ENCODE peak calls at places on chromosomes 16 and 17, in ten cellular contexts. Y, T, U, L, P, K, B, C, X and O are unnamed samples.

GRCh38 chr17:27959382-27959709 is 66.2 kb upstream of the LYRM9 start:
- DNase-seq in C (no peak), Y (no peak), U (no peak), T (no peak), L (no peak), P (no peak), B (no peak), K (no peak), X (no peak), O (no peak)

GRCh38 chr16:68229431-68230175 is 6.3 kb downstream of the ESRP2 start:
- DNase-seq in X (peak; percentile 29), K (peak; percentile 63), T (no peak), L (no peak), Y (peak; percentile 88), C (no peak), P (peak; percentile 62), B (peak; percentile 65), U (peak; percentile 51), O (no peak)

GRCh38 chr17:35731239-35731931 is at the start of gene RASL10B:
- DNase-seq in K (peak; percentile 71), Y (peak; percentile 98), T (no peak), L (peak; percentile 60), P (peak; percentile 79), C (peak; percentile 65), B (peak; percentile 86), U (peak; percentile 90), X (no peak), O (no peak)

GRCh38 chr16:8127096-8127495 is 463.2 kb downstream of the TMEM114 start:
- DNase-seq in Y (no peak), L (no peak), K (no peak), C (no peak), B (no peak), T (no peak), U (no peak), X (no peak), P (no peak), O (no peak)

GRCh38 chr16:54286067-54286329 is 589 bp downstream of the IRX3 start:
- DNase-seq in P (no peak), Y (no peak), C (no peak), L (no peak), T (no peak), X (no peak), U (no peak), B (no peak), K (no peak), O (no peak)

GRCh38 chr17:61223725-61224124 is 175.9 kb upstream of the TBX2 start:
- DNase-seq in T (no peak), U (no peak), X (no peak), Y (no peak), K (no peak), B (no peak), L (no peak), C (no peak), P (no peak), O (no peak)

GRCh38 chr17:70622382-70623260 is 453.3 kb downstream of the KCNJ2 start:
- DNase-seq in B (no peak), C (peak; percentile 37), L (no peak), T (no peak), K (peak; percentile 41), P (no peak), X (no peak), Y (peak; percentile 17), U (no peak), O (no peak)

GRCh38 chr17:75734674-75735294 is 13.5 kb downstream of the ITGB4 start:
- DNase-seq in C (no peak), T (no peak), P (no peak), X (no peak), L (no peak), Y (no peak), B (no peak), K (no peak), U (no peak), O (no peak)

GRCh38 chr16:23520500-23520899 is 10.2 kb upstream of the GGA2 start:
- DNase-seq in K (no peak), Y (no peak), U (no peak), B (no peak), X (no peak), P (no peak), C (no peak), L (no peak), T (no peak), O (no peak)

GRCh38 chr16:80899804-80900592 is 95.6 kb upstream of the CDYL2 start:
- DNase-seq in Y (peak; percentile 96), B (peak; percentile 96), U (peak; percentile 93), X (peak; percentile 71), P (no peak), L (peak; percentile 88), K (no peak), C (peak; percentile 87), T (peak; percentile 96), O (no peak)

GRCh38 chr16:31350275-31351005 is 4.5 kb upstream of the ITGAX start:
- DNase-seq in T (no peak), C (no peak), B (no peak), P (no peak), U (peak; percentile 43), Y (peak; percentile 58), K (peak; percentile 34), X (no peak), L (peak; percentile 69), O (no peak)

GRCh38 chr16:2152695-2153506 is 2.7 kb upstream of the TRAF7 start:
- DNase-seq in K (no peak), B (no peak), P (no peak), Y (peak; percentile 90), L (no peak), T (no peak), C (no peak), X (no peak), U (peak; percentile 79), O (no peak)
- TF ChIP-seq CTCF in K (peak; percentile 26), B (no peak), P (no peak), Y (no peak), L (no peak), T (no peak), C (no peak), X (no peak), U (no peak), O (no peak)

GRCh38 chr17:8264320-8264719 is 15.2 kb downstream of the PFAS start:
- DNase-seq in P (no peak), X (no peak), L (no peak), B (no peak), K (no peak), Y (peak; percentile 9), U (peak; percentile 49), C (no peak), T (no peak), O (no peak)

GRCh38 chr17:8264836-8265542 is 15.9 kb downstream of the PFAS start:
- DNase-seq in B (no peak), T (no peak), Y (no peak), X (no peak), L (no peak), U (peak; percentile 59), P (no peak), K (no peak), C (no peak), O (no peak)

GRCh38 chr17:8266648-8267479 is 17.8 kb downstream of the PFAS start:
- DNase-seq in B (no peak), K (no peak), L (no peak), T (no peak), P (no peak), U (peak; percentile 72), Y (peak; percentile 82), X (no peak), C (no peak), O (no peak)

GRCh38 chr17:8268550-8269298 is 19.6 kb downstream of the PFAS start:
- DNase-seq in U (no peak), B (no peak), Y (peak; percentile 39), K (no peak), T (no peak), L (no peak), P (no peak), X (no peak), C (no peak), O (no peak)

DNA sequence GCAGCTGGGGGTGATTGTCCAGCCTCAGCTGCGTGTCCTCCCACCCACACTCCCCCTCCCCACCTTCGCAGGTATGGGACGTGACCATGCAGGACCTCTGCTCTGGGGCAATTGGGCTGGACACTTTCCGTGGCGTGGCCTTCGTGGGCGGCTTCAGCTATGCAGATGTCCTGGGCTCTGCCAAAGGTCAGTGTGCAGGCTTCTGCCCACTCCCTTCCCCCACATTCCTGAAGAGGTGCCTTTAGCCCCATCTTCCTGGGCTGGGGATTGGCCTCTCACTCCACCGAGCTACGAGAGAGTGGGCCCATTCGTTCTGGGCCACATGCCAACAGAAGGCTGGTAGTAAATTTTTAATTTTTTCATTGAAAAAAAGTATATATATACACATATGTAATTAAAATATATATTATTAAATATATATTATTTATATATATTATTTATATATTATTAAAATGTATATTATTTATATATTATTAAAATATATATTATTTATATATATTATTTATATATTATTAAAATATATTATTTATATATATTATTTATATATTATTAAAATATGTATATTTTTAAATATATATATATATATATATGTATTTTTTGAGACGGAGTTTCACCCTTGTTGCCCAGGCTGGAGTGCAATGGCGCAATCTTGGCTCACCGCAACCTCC is 18.5 kb downstream of the PFAS start:
- DNase-seq in X (no peak), T (no peak), L (no peak), K (no peak), U (no peak), P (no peak), C (no peak), B (no peak), Y (peak; percentile 60), O (no peak)
- TF ChIP-seq CTCF in X (no peak), T (no peak), L (no peak), K (no peak), U (no peak), P (no peak), C (no peak), B (no peak), Y (no peak), O (no peak)

DNA sequence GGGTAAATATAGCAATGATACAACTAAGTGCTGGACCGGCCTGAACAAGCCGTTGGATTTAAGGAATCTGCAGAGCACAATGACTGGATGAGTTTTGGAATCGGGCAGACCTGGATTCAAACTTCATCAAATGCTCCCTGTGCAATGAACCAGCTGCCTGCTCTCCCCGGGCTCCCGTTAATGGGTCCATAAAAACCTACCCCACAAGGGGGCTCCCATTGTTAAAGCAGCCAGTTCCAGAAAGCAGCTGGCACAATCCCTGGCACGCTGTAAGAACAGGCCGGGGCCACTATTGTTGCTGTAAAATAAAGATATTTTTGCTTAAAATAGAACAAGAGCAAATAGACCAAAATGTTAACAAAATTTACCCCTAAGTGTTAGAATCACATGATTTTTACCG is 131.9 kb downstream of the C16orf95 start:
- DNase-seq in X (no peak), P (no peak), K (no peak), U (no peak), C (no peak), T (no peak), Y (no peak), B (no peak), L (no peak), O (no peak)
- TF ChIP-seq CTCF in X (peak; percentile 20), P (peak; percentile 36), K (no peak), U (no peak), C (no peak), T (no peak), Y (no peak), B (no peak), L (no peak), O (peak; percentile 55)

DNA sequence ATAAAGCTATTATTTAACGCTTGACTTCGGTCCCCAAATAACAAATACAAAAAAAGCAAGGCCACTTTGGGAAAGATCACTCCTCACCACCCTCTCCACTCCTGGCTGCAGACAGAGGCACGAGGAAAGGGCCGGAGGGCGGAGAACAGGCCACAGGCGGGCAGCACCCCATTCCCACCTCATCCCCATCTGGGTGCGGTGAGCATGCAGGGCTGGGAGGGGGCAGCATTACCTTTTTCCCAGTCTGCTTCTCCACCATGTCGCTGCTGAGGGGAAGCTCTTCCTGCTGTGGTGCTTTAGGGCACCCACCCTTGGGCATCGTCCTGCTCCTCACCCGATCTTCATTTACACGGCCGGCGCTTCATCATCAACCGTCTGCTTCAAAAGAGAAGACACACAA is 99.2 kb downstream of the ZNF778 start:
- DNase-seq in U (peak; percentile 57), B (no peak), L (no peak), K (no peak), X (no peak), T (no peak), C (peak; percentile 14), Y (peak; percentile 56), P (no peak), O (peak; percentile 78)
- TF ChIP-seq CTCF in U (no peak), B (no peak), L (no peak), K (no peak), X (no peak), T (no peak), C (no peak), Y (no peak), P (no peak), O (peak; percentile 19)